ENCODE peak calls at places on chromosome 6, in four cellular contexts. N is HL-60, J is GM12878, L is K562. A is an unnamed sample.

GRCh38 chr6:84284428-84285033 is 57.1 kb upstream of the CEP162 start:
- DNase-seq in N (no peak), L (peak), J (no peak), A (no peak)

GRCh38 chr6:139355777-139356445 is 18.5 kb downstream of the CITED2 start:
- DNase-seq in J (no peak), N (no peak), L (no peak), A (no peak)

GRCh38 chr6:153425536-153425935 is 294.5 kb upstream of the RGS17 start:
- DNase-seq in J (no peak), L (no peak), N (no peak), A (no peak)

GRCh38 chr6:140401666-140402255 is 1027.3 kb upstream of the CITED2 start:
- DNase-seq in J (no peak), N (no peak), L (no peak), A (no peak)

GRCh38 chr6:138004423-138005287 is 102.6 kb downstream of the PERP start:
- DNase-seq in N (no peak), J (peak), L (no peak), A (peak)

GRCh38 chr6:22145823-22146379 is 150.9 kb downstream of the PRL start:
- DNase-seq in N (no peak), L (no peak), J (no peak), A (no peak)

GRCh38 chr6:37647765-37648085 is 50.0 kb downstream of the MDGA1 start:
- DNase-seq in J (no peak), N (no peak), L (no peak), A (no peak)

GRCh38 chr6:62345446-62345845 is 59.4 kb upstream of the KHDRBS2 start:
- DNase-seq in N (no peak), J (no peak), L (no peak), A (no peak)

GRCh38 chr6:144149894-144150672 is at the start of gene STX11:
- DNase-seq in J (peak), L (peak), N (peak), A (peak)

GRCh38 chr6:17043148-17043522 is 58.7 kb upstream of the STMND1 start:
- DNase-seq in J (no peak), L (no peak), N (no peak), A (no peak)

GRCh38 chr6:44270526-44271405 is 516 bp downstream of the TMEM151B start:
- DNase-seq in L (peak), N (no peak), J (no peak), A (no peak)

GRCh38 chr6:150231456-150231855 is 88.6 kb downstream of the PPP1R14C start:
- DNase-seq in N (no peak), J (no peak), L (no peak), A (no peak)

GRCh38 chr6:26043389-26044139 is 43.7 kb upstream of the HFE start:
- DNase-seq in L (peak), N (no peak), J (peak), A (no peak)

GRCh38 chr6:158654498-158654897 is 4.6 kb downstream of the SYTL3 start:
- DNase-seq in N (peak), L (no peak), J (no peak), A (no peak)

GRCh38 chr6:111625511-111626331 is 20.0 kb upstream of the TRAF3IP2 start:
- DNase-seq in J (no peak), L (no peak), N (no peak), A (no peak)

GRCh38 chr6:43740961-43741764 is 28.8 kb upstream of the VEGFA start:
- DNase-seq in N (no peak), L (no peak), J (no peak), A (no peak)

GRCh38 chr6:125974214-125974866 is 12.0 kb upstream of the TRMT11 start:
- DNase-seq in J (no peak), N (peak), L (peak), A (no peak)

GRCh38 chr6:97133071-97133470 is 149.9 kb downstream of the MMS22L start:
- DNase-seq in J (no peak), N (no peak), L (no peak), A (no peak)

GRCh38 chr6:136640132-136640915 is 90.1 kb upstream of the MAP7 start:
- DNase-seq in J (no peak), N (no peak), L (no peak), A (no peak)

GRCh38 chr6:43200541-43200940 is 18.5 kb downstream of the CUL9 start:
- DNase-seq in N (no peak), L (no peak), J (no peak), A (no peak)

GRCh38 chr6:121794630-121795029 is 359.2 kb downstream of the GJA1 start:
- DNase-seq in J (no peak), L (no peak), N (no peak), A (no peak)

DNA sequence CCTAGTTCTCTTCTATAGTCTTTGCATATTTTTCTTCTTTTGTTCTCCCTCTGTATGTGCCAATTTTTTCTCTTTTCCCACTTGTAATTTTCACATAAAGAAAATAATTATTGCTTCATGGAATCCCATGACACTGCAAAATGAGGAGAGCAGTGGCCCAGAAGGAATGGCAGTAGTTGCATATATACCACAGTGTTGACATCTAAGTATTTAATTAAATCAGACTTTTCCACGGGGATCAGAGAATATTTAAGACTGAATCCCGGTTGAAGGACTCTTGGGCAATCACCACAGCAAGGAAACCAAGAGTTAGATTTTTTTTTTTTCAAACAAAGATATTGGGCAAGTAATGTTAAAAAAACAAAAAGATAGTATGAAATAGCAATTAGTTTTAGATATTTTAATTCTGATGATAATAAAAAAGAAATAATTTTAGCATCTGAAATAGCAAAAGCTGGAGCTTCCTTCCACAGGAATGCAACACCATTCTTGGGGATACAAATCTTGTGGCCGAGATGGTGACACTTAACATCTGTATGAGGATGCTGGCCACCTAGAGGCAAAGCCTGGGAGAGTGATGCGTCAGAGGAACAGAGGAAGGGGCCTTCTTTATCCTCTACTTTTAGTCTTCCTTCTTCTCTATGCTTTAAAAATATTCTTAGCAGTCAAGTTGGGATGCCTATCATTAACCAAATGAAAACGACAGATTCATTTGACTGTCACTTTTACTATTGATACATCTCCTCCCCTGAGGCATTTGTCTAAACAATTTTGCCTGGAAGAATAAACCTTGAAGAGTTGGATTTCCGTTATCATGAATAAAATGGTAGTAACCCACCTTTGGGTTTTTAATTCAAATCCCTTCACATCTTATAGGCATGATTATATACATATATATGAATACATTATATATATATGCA is 356.2 kb downstream of the GJA1 start:
- DNase-seq in L (no peak), J (no peak), N (no peak), A (no peak)
- TF ChIP-seq SPI1 in L (no peak), J (no peak), N (no peak), A (no peak)

DNA sequence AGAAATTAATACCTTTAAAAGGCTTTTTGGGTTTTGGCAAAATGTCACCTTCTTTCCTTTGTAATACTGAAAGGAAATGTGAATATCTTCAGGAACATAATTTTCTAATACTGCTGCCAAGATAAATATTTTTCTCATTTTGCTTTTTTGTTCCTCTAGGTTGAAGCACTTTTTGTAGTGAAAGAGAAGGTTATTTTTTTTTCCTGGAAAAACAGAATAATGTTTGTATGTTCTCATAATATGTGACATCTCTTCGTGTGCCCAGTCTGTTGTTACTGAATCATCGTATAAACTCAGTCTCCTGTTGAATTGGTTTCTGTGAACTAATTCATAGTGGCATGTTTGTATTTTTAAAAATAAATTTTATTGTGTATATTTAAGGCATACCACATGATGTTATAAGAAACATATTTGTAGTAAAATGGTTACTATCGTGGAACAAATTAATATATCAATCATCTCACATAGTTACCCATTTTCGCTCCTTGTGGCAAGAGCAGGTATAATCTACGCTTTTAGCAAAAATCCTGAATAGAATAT is 74.4 kb downstream of the SH3BGRL2 start:
- DNase-seq in N (no peak), L (no peak), J (no peak), A (no peak)
- TF ChIP-seq SPI1 in N (no peak), L (no peak), J (no peak), A (no peak)

GRCh38 chr6:3977875-3978711 is 100.8 kb downstream of the FAM217A start:
- DNase-seq in J (peak), N (peak), L (peak), A (peak)
- TF ChIP-seq SPI1 in J (no peak), N (no peak), L (no peak), A (no peak)

DNA sequence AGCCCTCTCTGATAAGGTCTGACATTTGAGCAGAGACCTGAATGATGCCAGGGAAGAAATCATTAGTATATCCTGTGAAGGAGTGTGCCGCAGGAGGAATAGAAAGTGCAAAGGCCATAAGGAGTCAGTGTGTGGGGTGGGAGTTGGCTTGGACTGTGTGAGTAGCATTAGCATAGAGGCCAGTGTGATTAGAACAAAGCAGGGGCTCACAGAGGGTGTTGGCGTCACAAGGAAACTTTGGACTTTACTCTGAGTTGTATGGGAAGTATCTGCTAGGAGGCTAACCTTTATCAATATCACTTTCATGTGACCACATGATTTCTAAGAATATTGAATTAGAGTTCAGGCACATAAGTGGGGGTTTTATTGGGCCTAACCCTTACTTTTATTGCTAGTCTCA is 12.1 kb downstream of the TMEM200A start:
- DNase-seq in L (no peak), J (no peak), N (no peak), A (no peak)
- TF ChIP-seq SPI1 in L (no peak), J (no peak), N (no peak), A (no peak)

DNA sequence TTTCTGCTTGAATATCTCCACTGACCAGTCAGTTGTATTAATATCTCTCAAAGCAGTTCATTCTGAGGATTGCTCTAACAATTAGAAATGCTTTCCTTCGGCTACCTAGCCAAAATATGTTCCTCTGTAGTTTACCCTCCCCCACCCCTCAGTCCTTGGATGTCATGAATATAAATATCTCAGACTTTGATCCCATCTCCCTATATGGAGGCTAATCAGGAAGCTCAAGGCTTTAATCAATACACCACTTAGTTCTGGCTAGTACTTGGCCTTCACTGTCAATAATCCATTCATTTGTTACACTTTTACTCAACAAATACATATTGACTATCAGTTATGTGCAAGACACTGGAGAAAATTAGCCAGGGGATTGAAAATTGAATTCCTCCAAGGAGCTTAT is 60.1 kb downstream of the CLIC5 start:
- DNase-seq in J (no peak), N (no peak), L (no peak), A (no peak)
- TF ChIP-seq SPI1 in J (no peak), N (no peak), L (no peak), A (no peak)

GRCh38 chr6:9204171-9204570 is 768.8 kb upstream of the SLC35B3 start:
- DNase-seq in J (no peak), L (no peak), N (no peak), A (no peak)
- TF ChIP-seq SPI1 in J (no peak), L (no peak), N (no peak), A (no peak)

GRCh38 chr6:74940211-74940610 is 265.6 kb downstream of the COL12A1 start:
- DNase-seq in N (no peak), L (no peak), J (no peak), A (no peak)
- TF ChIP-seq SPI1 in N (no peak), L (no peak), J (no peak), A (no peak)

DNA sequence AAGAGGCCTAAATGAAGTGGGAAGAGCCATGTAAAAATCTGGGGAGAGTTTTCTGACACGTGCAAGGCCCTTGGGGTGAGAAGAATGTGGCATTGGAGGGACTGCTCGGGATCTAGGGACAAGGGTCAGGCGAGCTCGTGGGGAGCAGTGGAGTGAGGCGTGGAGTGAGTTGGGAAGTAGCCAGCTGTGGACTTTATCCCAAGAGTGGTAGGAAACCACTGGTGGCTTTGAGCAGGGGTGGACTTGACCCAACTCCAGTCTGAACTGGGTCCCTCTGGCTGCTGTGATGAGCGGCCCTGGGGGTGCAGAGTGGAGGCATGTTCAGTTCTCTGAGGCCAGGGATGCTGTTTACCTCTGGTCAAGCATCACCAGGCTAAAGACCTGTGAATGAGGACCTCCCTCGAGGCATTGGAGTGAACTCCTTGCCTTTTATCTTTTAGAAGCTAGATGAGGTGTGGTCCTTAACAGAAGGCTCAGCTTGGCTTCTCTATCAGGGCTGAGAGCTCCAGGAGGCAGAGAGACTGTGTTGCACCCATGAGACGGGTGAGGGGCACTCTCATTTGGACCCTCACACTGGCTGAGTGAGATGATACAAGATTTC is 20.6 kb downstream of the SLC22A1 start:
- DNase-seq in J (no peak), L (no peak), N (no peak), A (no peak)
- TF ChIP-seq SPI1 in J (no peak), L (no peak), N (no peak), A (no peak)

GRCh38 chr6:163355471-163355991 is 59.0 kb upstream of the QKI start:
- DNase-seq in J (no peak), L (no peak), N (peak), A (no peak)
- TF ChIP-seq SPI1 in J (no peak), L (no peak), N (peak), A (no peak)

GRCh38 chr6:19682859-19683258 is 154.3 kb upstream of the ID4 start:
- DNase-seq in J (no peak), N (no peak), L (no peak), A (no peak)
- TF ChIP-seq SPI1 in J (no peak), N (no peak), L (no peak), A (no peak)

A was measured in GM12891.